ENCODE peak calls at places on chromosomes 12 and 14, in seven cellular contexts. R, W, H, M, A, I and G are unnamed samples.

GRCh38 chr14:72715215-72715909 is 178.5 kb downstream of the DPF3 start:
- DNase-seq in A (peak), I (no peak), R (no peak), W (no peak), M (no peak), H (no peak), G (no peak)

GRCh38 chr12:24198070-24198469 is 248.6 kb upstream of the SOX5 start:
- DNase-seq in W (no peak), M (no peak), R (no peak), I (no peak), H (no peak), A (no peak), G (no peak)

GRCh38 chr12:74499192-74499591 is 38.4 kb upstream of the ATXN7L3B start:
- DNase-seq in M (no peak), I (no peak), A (no peak), H (no peak), W (no peak), R (no peak), G (no peak)

GRCh38 chr12:8953773-8954402 is 4.4 kb upstream of the M6PR start:
- DNase-seq in H (no peak), R (no peak), A (no peak), M (no peak), W (no peak), I (no peak), G (no peak)

GRCh38 chr14:95838862-95839261 is 37.8 kb upstream of the TUNAR start:
- DNase-seq in R (no peak), H (no peak), I (no peak), M (no peak), A (no peak), W (no peak), G (no peak)

GRCh38 chr14:60974070-60974469 is 6.8 kb downstream of the TRMT5 start:
- DNase-seq in A (no peak), R (no peak), H (no peak), I (no peak), W (no peak), M (no peak), G (no peak)

GRCh38 chr14:59358105-59358504 is 107.1 kb downstream of the GPR135 start:
- DNase-seq in M (peak), I (no peak), H (peak), W (peak), A (peak), R (peak), G (no peak)

GRCh38 chr14:50039734-50040400 is 76.5 kb downstream of the VCPKMT start:
- DNase-seq in W (peak), M (no peak), I (no peak), R (no peak), A (no peak), H (no peak), G (no peak)

GRCh38 chr14:100525615-100526014 is 61.6 kb downstream of the BEGAIN start:
- DNase-seq in R (no peak), M (no peak), I (no peak), A (no peak), H (no peak), W (no peak), G (no peak)

GRCh38 chr14:100899841-100900771 is 3.4 kb downstream of the RTL1 start:
- DNase-seq in M (peak), I (no peak), R (no peak), H (no peak), A (peak), W (peak), G (no peak)

GRCh38 chr14:75252254-75252837 is 26.3 kb upstream of the FOS start:
- DNase-seq in A (no peak), W (no peak), H (no peak), M (no peak), I (no peak), R (no peak), G (peak)

GRCh38 chr14:20454359-20454644 is 310 bp downstream of the OSGEP start:
- DNase-seq in W (no peak), R (peak), A (no peak), H (peak), I (no peak), M (no peak), G (peak)

GRCh38 chr14:32710351-32711102 is 228.2 kb upstream of the NPAS3 start:
- DNase-seq in I (no peak), M (no peak), W (no peak), R (no peak), A (no peak), H (no peak), G (no peak)

GRCh38 chr14:25237845-25238244 is 187.9 kb upstream of the STXBP6 start:
- DNase-seq in R (no peak), W (peak), A (peak), H (peak), M (no peak), I (no peak), G (no peak)

GRCh38 chr12:96103067-96103650 is 67.8 kb upstream of the LTA4H start:
- DNase-seq in I (no peak), A (no peak), W (no peak), M (no peak), H (no peak), R (no peak), G (no peak)

GRCh38 chr14:39773387-39773786 is 341.2 kb upstream of the FBXO33 start:
- DNase-seq in R (no peak), I (no peak), M (no peak), W (no peak), H (no peak), A (no peak), G (no peak)

GRCh38 chr12:124150176-124150575 is 144.7 kb upstream of the RFLNA start:
- DNase-seq in R (no peak), W (no peak), A (no peak), I (no peak), H (no peak), M (no peak), G (no peak)

GRCh38 chr12:55965941-55966407 is at the start of gene PMEL:
- DNase-seq in R (no peak), M (peak), I (no peak), A (peak), H (no peak), W (no peak), G (peak)

GRCh38 chr12:63400746-63401145 is 249.7 kb upstream of the AVPR1A start:
- DNase-seq in R (no peak), M (no peak), A (no peak), I (no peak), H (no peak), W (peak), G (peak)

GRCh38 chr12:6871052-6871957 is 1.8 kb downstream of the SPSB2 start:
- DNase-seq in H (no peak), W (no peak), R (peak), A (peak), M (no peak), I (no peak), G (no peak)

GRCh38 chr12:21780786-21781185 is 6.3 kb upstream of the KCNJ8 start:
- DNase-seq in M (no peak), H (no peak), W (no peak), R (no peak), I (no peak), A (no peak), G (no peak)

GRCh38 chr14:65092340-65092739 is 10.0 kb downstream of the MAX start:
- DNase-seq in H (no peak), R (no peak), I (no peak), W (no peak), A (no peak), M (no peak), G (no peak)

GRCh38 chr12:12086331-12086730 is 15.6 kb downstream of the BCL2L14 start:
- DNase-seq in H (no peak), A (no peak), M (no peak), I (no peak), R (no peak), W (no peak), G (no peak)

GRCh38 chr14:99853206-99853605 is 60.0 kb downstream of the EML1 start:
- DNase-seq in R (no peak), I (no peak), M (peak), W (no peak), H (no peak), A (no peak), G (peak)

GRCh38 chr12:102478416-102479098 is 1.8 kb downstream of the IGF1 start:
- DNase-seq in I (peak), W (no peak), A (peak), H (no peak), M (no peak), R (no peak), G (no peak)

GRCh38 chr12:38669530-38669929 is 235.9 kb downstream of the CPNE8 start:
- DNase-seq in I (no peak), A (peak), R (no peak), W (no peak), H (no peak), M (no peak), G (no peak)

GRCh38 chr12:93624595-93625294 is 52.3 kb downstream of the SOCS2 start:
- DNase-seq in R (peak), H (no peak), W (peak), A (peak), M (no peak), I (peak), G (peak)

GRCh38 chr14:31578266-31578665 is 17.1 kb downstream of the NUBPL start:
- DNase-seq in M (no peak), I (no peak), W (no peak), H (no peak), R (no peak), A (no peak), G (no peak)

GRCh38 chr14:87449016-87449415 is 544.0 kb downstream of the GALC start:
- DNase-seq in H (no peak), R (no peak), A (no peak), W (no peak), M (no peak), I (no peak), G (no peak)

GRCh38 chr12:6423267-6424007 is 21.3 kb upstream of the CD27 start:
- DNase-seq in W (peak), H (peak), A (peak), I (no peak), M (peak), R (peak), G (peak)

GRCh38 chr14:78764645-78765044 is 594.5 kb downstream of the NRXN3 start:
- DNase-seq in H (no peak), M (no peak), R (no peak), I (no peak), A (no peak), W (no peak), G (no peak)

GRCh38 chr12:82517027-82517426 is 158.7 kb downstream of the METTL25 start:
- DNase-seq in W (peak), A (peak), R (peak), I (no peak), M (peak), H (no peak), G (peak)

GRCh38 chr14:24224618-24225071 is 7.5 kb downstream of the NEDD8 start:
- DNase-seq in W (no peak), I (no peak), A (no peak), M (no peak), H (no peak), R (no peak), G (no peak)

GRCh38 chr12:26309646-26310045 is 114.3 kb downstream of the SSPN start:
- DNase-seq in M (no peak), A (no peak), I (no peak), W (no peak), R (no peak), H (no peak), G (no peak)

GRCh38 chr12:130086248-130086647 is 76.0 kb upstream of the FZD10 start:
- DNase-seq in A (no peak), W (no peak), I (no peak), M (no peak), H (no peak), R (no peak), G (no peak)

GRCh38 chr12:52895726-52896189 is 9.1 kb downstream of the KRT8 start:
- DNase-seq in R (no peak), W (no peak), I (no peak), M (no peak), A (no peak), H (no peak), G (peak)

GRCh38 chr12:132506730-132507538 is 17.0 kb downstream of the FBRSL1 start:
- DNase-seq in W (no peak), A (peak), H (no peak), R (no peak), M (peak), I (no peak), G (no peak)

GRCh38 chr14:69692542-69693053 is 74.3 kb upstream of the SRSF5 start:
- DNase-seq in A (no peak), H (no peak), M (no peak), W (no peak), R (no peak), I (no peak), G (no peak)

DNA sequence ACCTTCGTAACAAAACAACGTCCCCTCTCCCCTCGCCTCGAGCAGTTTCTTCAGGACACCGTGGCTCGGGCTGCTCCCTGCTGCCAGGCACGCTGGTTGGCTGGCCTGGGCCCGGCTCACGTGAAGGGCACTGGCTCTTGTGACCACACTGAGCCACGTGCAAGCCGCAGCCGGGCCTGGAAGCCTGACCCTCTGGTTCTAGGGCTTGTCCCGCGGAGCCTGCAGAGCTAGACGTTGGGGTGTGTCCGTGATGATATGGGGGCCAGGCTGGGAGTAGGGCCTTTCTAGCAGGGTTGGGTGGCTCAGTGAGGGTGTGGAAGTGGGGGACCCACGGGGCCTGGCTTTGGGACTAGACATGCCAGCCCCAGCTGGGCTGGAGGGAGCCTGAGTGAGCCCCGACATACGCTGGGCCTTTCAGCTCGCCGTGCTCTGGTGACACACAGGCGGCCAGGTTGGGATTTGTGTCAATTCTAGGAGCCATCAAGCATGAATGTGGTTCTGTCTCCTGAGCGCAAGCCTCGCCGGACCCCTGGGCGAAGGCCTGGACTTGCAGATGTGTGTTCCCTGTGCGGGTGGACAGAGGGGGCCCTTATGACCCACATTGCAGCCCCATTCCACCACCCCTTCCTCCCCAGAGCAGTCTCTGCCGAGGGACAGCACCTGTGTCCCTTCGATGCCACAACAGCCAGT is 13.6 kb upstream of the AMN start:
- DNase-seq in M (peak), I (no peak), A (no peak), H (no peak), W (no peak), R (no peak), G (no peak)
- TF ChIP-seq JUND in M (no peak), I (no peak), A (no peak), H (no peak), W (no peak), R (no peak), G (no peak)

DNA sequence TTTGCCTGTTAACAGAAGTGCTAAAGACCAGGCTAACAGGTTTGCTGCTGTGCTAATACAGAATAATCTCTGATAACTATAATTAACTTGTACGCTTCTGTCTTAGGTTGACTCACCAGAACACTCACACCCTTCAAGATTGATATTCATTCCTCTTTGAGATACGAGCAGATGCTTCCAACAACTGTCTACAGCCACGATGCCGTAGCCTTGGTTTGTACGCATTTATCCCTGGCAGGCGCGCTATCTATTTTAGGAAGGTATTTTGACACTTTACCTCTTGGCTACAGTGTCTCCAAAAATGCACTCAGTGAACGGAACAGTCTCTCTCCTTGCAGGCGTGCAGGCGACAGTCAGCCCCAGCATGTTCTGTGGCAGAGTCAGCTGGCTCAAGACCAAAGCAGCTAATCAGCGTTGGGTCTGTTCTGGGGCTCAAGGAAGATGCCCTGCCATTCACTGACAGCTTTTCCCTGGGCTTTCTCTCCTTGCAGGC is 146.4 kb upstream of the PRICKLE1 start:
- DNase-seq in H (no peak), A (no peak), W (no peak), M (peak), I (no peak), R (no peak), G (no peak)
- TF ChIP-seq JUND in H (no peak), A (no peak), W (no peak), M (no peak), I (no peak), R (no peak), G (no peak)

DNA sequence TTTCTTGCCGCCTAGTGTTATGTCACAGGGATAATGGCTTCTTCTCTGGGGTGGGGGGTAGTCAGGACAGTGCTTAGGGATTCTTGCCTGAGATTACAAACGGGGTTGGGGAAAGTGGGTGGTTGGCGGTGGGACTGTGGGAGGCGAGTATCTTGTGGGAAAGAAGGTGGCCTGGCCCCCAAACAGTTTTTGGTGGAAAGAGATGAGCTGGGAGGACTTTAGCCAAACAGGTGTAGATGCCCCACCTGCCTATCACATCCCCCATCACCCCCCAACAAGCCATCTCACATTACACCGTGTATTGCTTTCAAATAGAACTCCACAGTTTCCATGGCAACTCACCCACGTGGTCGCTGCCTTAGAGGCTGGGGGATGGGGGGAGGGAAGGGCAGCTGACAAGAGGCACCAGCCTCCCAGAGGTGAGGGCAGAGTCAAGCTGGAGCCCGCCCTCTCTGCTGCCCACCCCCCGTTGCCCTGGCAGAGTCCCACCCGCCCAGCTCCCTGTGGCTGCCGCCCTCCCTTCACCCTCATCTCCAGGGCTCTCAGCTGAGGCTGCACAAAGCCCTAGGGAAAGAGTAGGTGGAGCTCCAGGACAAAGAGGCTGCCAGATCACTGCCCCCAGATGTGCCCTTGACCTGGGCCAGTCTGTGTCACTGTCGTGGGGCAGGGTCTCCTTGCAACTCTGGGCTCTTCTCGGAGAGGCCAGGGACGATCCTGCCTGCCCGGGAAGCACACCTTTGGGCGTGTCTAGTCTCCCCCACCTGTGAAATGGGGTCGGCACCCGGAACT is 98.3 kb downstream of the LRRC74A start:
- DNase-seq in H (peak), A (no peak), I (no peak), M (peak), R (no peak), W (peak), G (no peak)
- TF ChIP-seq JUND in H (no peak), A (no peak), I (no peak), M (no peak), R (no peak), W (no peak), G (no peak)

DNA sequence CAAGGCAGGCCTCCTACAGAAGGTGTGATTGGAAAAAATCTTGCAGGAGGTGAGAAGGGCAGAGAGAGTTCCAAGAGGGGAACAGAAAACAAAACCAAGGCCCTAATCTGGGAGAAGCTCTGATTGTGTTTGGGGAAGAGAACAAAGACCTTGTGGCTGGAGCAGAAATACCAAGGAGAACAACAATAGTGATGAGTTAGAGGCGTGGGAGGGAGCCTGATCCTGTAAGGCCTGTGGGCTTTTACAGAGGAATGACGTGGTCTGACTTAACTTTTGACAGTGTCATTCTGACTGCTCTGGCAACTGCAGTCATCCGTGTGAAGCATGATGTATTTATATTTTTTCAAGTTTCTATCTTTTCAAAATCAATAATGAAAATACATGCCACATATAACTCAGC is 200.6 kb downstream of the ANO4 start:
- DNase-seq in A (peak), M (no peak), R (no peak), I (no peak), H (no peak), W (no peak), G (no peak)
- TF ChIP-seq JUND in A (no peak), M (no peak), R (no peak), I (no peak), H (no peak), W (no peak), G (no peak)

GRCh38 chr14:51472881-51473280 is 178.8 kb upstream of the FRMD6 start:
- DNase-seq in I (no peak), H (no peak), M (peak), A (no peak), R (no peak), W (no peak), G (peak)
- TF ChIP-seq JUND in I (no peak), H (no peak), M (no peak), A (no peak), R (no peak), W (no peak), G (no peak)

GRCh38 chr12:70648831-70649230 is 11.6 kb upstream of the PTPRB start:
- DNase-seq in A (no peak), W (no peak), M (no peak), H (no peak), I (no peak), R (no peak), G (no peak)

GRCh38 chr12:70648191-70648590 is 11.0 kb upstream of the PTPRB start:
- DNase-seq in I (no peak), W (no peak), M (no peak), A (no peak), R (no peak), H (no peak), G (no peak)

GRCh38 chr12:70644836-70645235 is 7.6 kb upstream of the PTPRB start:
- DNase-seq in R (no peak), H (no peak), A (no peak), I (no peak), M (no peak), W (no peak), G (no peak)

GRCh38 chr12:70645494-70646317 is 8.5 kb upstream of the PTPRB start:
- DNase-seq in A (peak), M (no peak), W (peak), R (peak), I (no peak), H (peak), G (no peak)

GRCh38 chr12:70646850-70647249 is 9.6 kb upstream of the PTPRB start:
- DNase-seq in I (no peak), H (no peak), A (no peak), R (no peak), M (no peak), W (no peak), G (no peak)
- TF ChIP-seq JUND in I (no peak), H (no peak), A (no peak), R (no peak), M (peak), W (no peak), G (no peak)

DNA sequence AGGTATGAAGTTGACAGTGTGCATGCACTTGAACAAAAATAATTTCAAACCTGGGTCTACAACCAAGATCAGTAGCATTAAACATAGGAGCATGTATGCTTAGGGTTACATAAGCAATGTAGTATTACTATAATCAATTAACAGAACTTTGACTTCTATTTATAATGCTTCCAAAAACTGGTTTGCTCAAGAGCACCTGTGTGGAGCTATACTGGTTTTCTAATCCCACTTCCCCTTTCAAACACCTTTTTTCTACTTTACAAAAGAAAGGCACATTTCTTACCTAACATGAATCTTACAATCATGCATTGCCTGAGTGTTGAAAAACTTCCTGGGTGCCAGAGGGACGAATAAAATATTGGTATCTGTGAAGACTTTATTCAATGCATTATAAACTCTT is 72.7 kb downstream of the EFCAB11 start:
- DNase-seq in A (no peak), R (no peak), H (no peak), I (no peak), W (no peak), M (no peak), G (no peak)
- TF ChIP-seq JUND in A (no peak), R (no peak), H (no peak), I (no peak), W (no peak), M (no peak), G (no peak)